ENCODE peak calls at places on chromosomes 6 and 20, in four cellular contexts. B is K562, X is HCT116, T is HepG2. G is an unnamed sample. For H3K36me3, the result is how much of the 10 kb centered on the place peaks cover.

GRCh38 chr6:17725083-17725482 is 18.4 kb upstream of the NUP153 start:
- DNase-seq in X (no peak), B (peak), T (peak), G (no peak)

GRCh38 chr6:129521946-129522345 is 188.0 kb downstream of the ARHGAP18 start:
- DNase-seq in B (no peak), T (no peak), X (no peak), G (no peak)

GRCh38 chr6:107698146-107698545 is 126.0 kb downstream of the SCML4 start:
- DNase-seq in T (no peak), B (no peak), X (no peak), G (no peak)

GRCh38 chr6:3585320-3585935 is 128.6 kb upstream of the SLC22A23 start:
- DNase-seq in X (no peak), T (no peak), B (no peak), G (no peak)

GRCh38 chr6:97074785-97075184 is 150.3 kb downstream of the KLHL32 start:
- DNase-seq in X (no peak), T (no peak), B (no peak), G (no peak)

GRCh38 chr6:169292340-169293124 is 38.9 kb upstream of the THBS2 start:
- DNase-seq in T (peak), X (peak), B (peak), G (peak)

GRCh38 chr6:72321741-72322140 is 300.1 kb upstream of the KCNQ5 start:
- DNase-seq in X (no peak), B (no peak), T (no peak), G (no peak)

GRCh38 chr6:133254552-133255228 is 13.5 kb downstream of the EYA4 start:
- DNase-seq in X (no peak), T (no peak), B (no peak), G (no peak)

GRCh38 chr6:89413006-89413400 is 930 bp upstream of the RRAGD start:
- DNase-seq in T (no peak), B (no peak), X (no peak), G (no peak)

GRCh38 chr20:50996901-50997830 is 25.7 kb downstream of the KCNG1 start:
- DNase-seq in B (peak), X (no peak), T (no peak), G (no peak)

GRCh38 chr6:75396005-75396800 is 97.4 kb downstream of the FILIP1 start:
- DNase-seq in T (no peak), B (no peak), X (no peak), G (no peak)

GRCh38 chr6:21915707-21916399 is 322.3 kb downstream of the SOX4 start:
- DNase-seq in B (no peak), X (no peak), T (no peak), G (no peak)

GRCh38 chr6:99867026-99867425 is 127.0 kb downstream of the MCHR2 start:
- DNase-seq in T (no peak), X (no peak), B (no peak), G (no peak)

GRCh38 chr6:149248688-149249369 is 68.7 kb upstream of the TAB2 start:
- DNase-seq in X (peak), B (peak), T (no peak), G (no peak)

GRCh38 chr6:153568601-153569000 is 437.5 kb upstream of the RGS17 start:
- DNase-seq in B (no peak), X (no peak), T (no peak), G (no peak)

GRCh38 chr6:20534906-20535305 is 649 bp downstream of the CDKAL1 start:
- DNase-seq in X (no peak), T (no peak), B (no peak), G (no peak)

GRCh38 chr6:77561768-77562314 is 91.0 kb upstream of the MEI4 start:
- DNase-seq in T (no peak), B (no peak), X (no peak), G (no peak)

GRCh38 chr20:20520776-20521175 is 152.9 kb downstream of the INSM1 start:
- DNase-seq in T (no peak), X (no peak), B (no peak), G (no peak)

GRCh38 chr20:11585752-11586352 is 331.8 kb upstream of the BTBD3 start:
- DNase-seq in T (peak), X (peak), B (no peak), G (no peak)

GRCh38 chr20:11581271-11581670 is 336.4 kb upstream of the BTBD3 start:
- DNase-seq in X (peak), T (peak), B (no peak), G (no peak)

GRCh38 chr20:11582073-11582472 is 335.6 kb upstream of the BTBD3 start:
- DNase-seq in X (no peak), B (no peak), T (no peak), G (no peak)
- TF ChIP-seq TCF7L2 in X (no peak), B (no peak), T (no peak), G (no peak)

GRCh38 chr20:10429443-10429981 is 4.5 kb downstream of the MKKS start:
- DNase-seq in X (no peak), T (peak), B (no peak), G (no peak)

GRCh38 chr20:10419550-10420133 is 14.4 kb downstream of the MKKS start:
- DNase-seq in X (peak), T (no peak), B (peak), G (peak)

GRCh38 chr20:10428008-10428407 is 6.0 kb downstream of the MKKS start:
- DNase-seq in B (no peak), T (no peak), X (no peak), G (no peak)

GRCh38 chr20:10427060-10427692 is 6.8 kb downstream of the MKKS start:
- DNase-seq in T (peak), X (no peak), B (peak), G (no peak)

GRCh38 chr20:10423735-10424134 is 10.3 kb downstream of the MKKS start:
- DNase-seq in B (no peak), T (no peak), X (no peak), G (no peak)
- H3K36me3 ChIP-seq in B (under half), T (under half), X (under half), G (under half)

DNA sequence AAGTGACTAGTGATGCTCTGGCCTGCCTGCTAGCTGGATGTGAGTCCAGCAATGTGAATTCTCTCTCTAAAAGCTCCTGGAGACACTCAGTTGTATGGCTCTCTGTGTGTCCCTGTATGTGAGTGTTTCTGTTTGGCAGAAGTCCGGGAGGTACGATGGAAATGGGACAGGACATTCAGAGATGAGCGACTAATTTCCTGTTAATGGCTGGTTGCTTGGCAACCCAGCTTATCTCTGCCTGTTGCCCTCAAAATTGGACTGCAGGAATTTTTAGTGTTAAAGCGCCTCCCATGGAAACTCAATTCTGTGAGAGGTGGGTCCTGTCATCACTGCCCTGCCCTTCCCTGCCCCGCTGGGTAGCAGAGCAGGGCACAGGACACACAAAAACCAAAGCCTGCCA is 136.8 kb upstream of the LRFN2 start:
- DNase-seq in X (no peak), T (no peak), B (no peak), G (no peak)
- TF ChIP-seq TCF7L2 in X (no peak), T (no peak), B (no peak), G (no peak)

GRCh38 chr20:49644980-49645565 is 68.6 kb downstream of the B4GALT5 start:
- DNase-seq in T (no peak), B (no peak), X (no peak), G (no peak)

GRCh38 chr20:49646528-49646927 is 67.2 kb downstream of the B4GALT5 start:
- DNase-seq in B (no peak), T (no peak), X (no peak), G (no peak)

GRCh38 chr20:49646126-49646525 is 67.6 kb downstream of the B4GALT5 start:
- DNase-seq in T (no peak), X (no peak), B (no peak), G (no peak)

GRCh38 chr20:49641683-49642649 is 71.7 kb downstream of the B4GALT5 start:
- DNase-seq in X (no peak), T (peak), B (no peak), G (no peak)

DNA sequence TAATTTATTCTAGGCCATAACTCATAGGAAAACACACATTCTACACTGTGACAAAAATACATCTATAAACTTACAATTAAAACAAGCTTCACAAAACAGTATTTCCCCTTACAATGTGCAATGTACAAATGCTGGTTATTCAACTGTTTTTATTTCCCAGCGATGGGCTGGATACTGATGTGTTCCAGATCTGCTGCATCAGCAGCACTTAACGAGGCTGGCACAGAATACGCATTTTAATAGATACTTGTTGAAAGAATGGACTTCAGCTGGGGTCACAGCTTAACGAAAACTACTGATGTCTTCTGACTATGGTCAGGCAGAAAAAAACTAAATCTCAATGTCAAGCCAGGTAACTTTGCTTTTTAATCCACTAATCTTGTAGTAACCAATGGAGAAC is 70.9 kb downstream of the B4GALT5 start:
- DNase-seq in X (no peak), B (no peak), T (no peak), G (no peak)
- H3K36me3 ChIP-seq in X (half or more), B (half or more), T (under half), G (under half)

DNA sequence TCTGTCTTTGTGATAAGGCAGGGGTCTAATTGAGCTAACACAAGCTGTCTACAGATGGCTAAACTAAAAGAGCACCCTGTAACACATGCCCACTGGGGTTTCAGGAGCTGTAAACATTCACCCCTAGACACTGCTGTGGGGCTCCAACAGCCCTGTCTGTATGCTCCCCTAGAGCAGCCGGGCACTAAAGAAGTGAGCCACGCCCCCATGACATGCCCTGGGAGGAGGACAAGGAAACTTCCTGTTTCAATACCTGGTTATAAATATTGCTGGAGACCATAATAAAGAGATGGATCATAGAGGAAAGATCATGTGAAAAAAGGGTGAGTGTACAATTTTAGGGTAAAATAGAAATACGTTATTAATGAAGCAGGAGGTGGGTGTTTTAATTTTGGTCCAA is 667.7 kb upstream of the AGPAT4 start:
- DNase-seq in B (no peak), T (no peak), X (no peak), G (no peak)
- TF ChIP-seq TCF7L2 in B (no peak), T (no peak), X (no peak), G (no peak)

GRCh38 chr6:34418367-34418766 is 7.5 kb downstream of the RPS10 start:
- DNase-seq in X (no peak), T (no peak), B (no peak), G (no peak)

GRCh38 chr6:34424200-34425131 is 1.4 kb downstream of the RPS10 start:
- DNase-seq in B (no peak), T (no peak), X (no peak), G (no peak)

GRCh38 chr6:34425498-34426410 is at the start of gene RPS10:
- DNase-seq in T (peak), X (peak), B (peak), G (peak)

GRCh38 chr6:34425132-34425497 is 754 bp downstream of the RPS10 start:
- DNase-seq in B (no peak), X (no peak), T (no peak), G (no peak)

GRCh38 chr6:34423254-34423653 is 2.6 kb downstream of the RPS10 start:
- DNase-seq in B (no peak), T (no peak), X (no peak), G (no peak)
- H3K36me3 ChIP-seq in B (half or more), T (under half), X (half or more), G (under half)

G was measured in Panc1.